ENCODE peak calls at places on chromosomes 2 and 18, in ten cellular contexts. Y is sigmoid colon, E is IMR-90, B is heart left ventricle, Q is HepG2, V is spleen, A is right lobe of liver, O is testis, T is ovary, I is gastrocnemius medialis. R is an unnamed sample.
A peak's percentile ranks its signal among the peaks of the same experiment; 100 is the strongest.

GRCh38 chr2:20806286-20806685 is 16.6 kb downstream of the LDAH start:
- DNase-seq in A (no peak), V (no peak), Y (no peak), E (no peak), B (no peak), O (no peak), I (no peak), Q (no peak), T (no peak), R (no peak)

GRCh38 chr18:63320690-63321265 is 1.2 kb upstream of the BCL2 start:
- DNase-seq in A (peak; percentile 65), B (peak; percentile 44), E (peak; percentile 32), V (peak; percentile 91), T (peak; percentile 76), Q (peak; percentile 15), O (peak; percentile 69), I (peak; percentile 32), Y (peak; percentile 81), R (peak; percentile 64)

GRCh38 chr2:27075219-27075871 is 3.1 kb upstream of the EMILIN1 start:
- DNase-seq in E (peak; percentile 26), Y (peak; percentile 83), V (peak; percentile 90), I (no peak), A (no peak), T (peak; percentile 68), Q (no peak), O (no peak), B (peak; percentile 65), R (peak; percentile 26)

GRCh38 chr18:13710460-13710859 is 15.9 kb downstream of the FAM210A start:
- DNase-seq in A (no peak), I (no peak), O (no peak), Q (no peak), T (no peak), Y (no peak), E (peak; percentile 22), V (no peak), B (no peak), R (no peak)

GRCh38 chr18:42296723-42297122 is 341.7 kb downstream of the PIK3C3 start:
- DNase-seq in Y (no peak), O (no peak), V (no peak), A (no peak), T (no peak), I (no peak), B (no peak), Q (no peak), E (no peak), R (no peak)

GRCh38 chr18:2515408-2515807 is 55.9 kb downstream of the METTL4 start:
- DNase-seq in B (no peak), O (no peak), A (no peak), V (no peak), I (no peak), Y (no peak), E (peak; percentile 93), T (no peak), Q (no peak), R (no peak)

GRCh38 chr2:183001948-183002347 is 36.3 kb downstream of the NCKAP1 start:
- DNase-seq in E (no peak), O (no peak), V (no peak), Q (no peak), B (no peak), T (no peak), Y (no peak), A (no peak), I (no peak), R (no peak)

GRCh38 chr2:223654384-223654915 is 52.3 kb upstream of the SCG2 start:
- DNase-seq in T (no peak), V (no peak), O (no peak), I (no peak), E (peak; percentile 77), A (no peak), B (no peak), Y (no peak), Q (no peak), R (no peak)

GRCh38 chr2:159249955-159250723 is 36.4 kb downstream of the WDSUB1 start:
- DNase-seq in I (peak; percentile 65), A (peak; percentile 58), E (peak; percentile 72), T (no peak), B (peak; percentile 55), O (peak; percentile 59), Q (no peak), V (no peak), Y (peak; percentile 80), R (peak; percentile 89)

GRCh38 chr18:22604986-22605421 is 187.3 kb upstream of the CTAGE1 start:
- DNase-seq in A (peak; percentile 61), V (no peak), I (no peak), B (no peak), O (no peak), E (no peak), Q (no peak), Y (no peak), T (no peak), R (no peak)

GRCh38 chr2:127737892-127738291 is 36.6 kb downstream of the SFT2D3 start:
- DNase-seq in I (no peak), V (no peak), B (no peak), T (no peak), O (no peak), E (peak; percentile 7), A (no peak), Q (no peak), Y (no peak), R (no peak)

GRCh38 chr18:52254367-52254766 is 85.6 kb upstream of the DCC start:
- DNase-seq in I (no peak), Q (no peak), B (no peak), E (no peak), V (no peak), A (no peak), O (no peak), T (no peak), Y (no peak), R (no peak)

GRCh38 chr2:216195565-216195978 is 86.4 kb downstream of the XRCC5 start:
- DNase-seq in A (no peak), T (no peak), V (no peak), E (peak; percentile 94), I (no peak), Y (no peak), Q (no peak), O (no peak), B (no peak), R (no peak)

GRCh38 chr2:168678153-168678853 is 124.1 kb upstream of the NOSTRIN start:
- DNase-seq in E (no peak), B (no peak), I (no peak), A (no peak), T (no peak), O (no peak), V (no peak), Y (no peak), Q (no peak), R (no peak)

GRCh38 chr2:136448435-136448834 is 316.9 kb upstream of the THSD7B start:
- DNase-seq in A (no peak), E (no peak), I (no peak), V (no peak), B (no peak), Y (no peak), T (no peak), Q (no peak), O (no peak), R (no peak)

GRCh38 chr2:187129866-187130265 is 280.9 kb upstream of the ZSWIM2 start:
- DNase-seq in Q (no peak), Y (no peak), I (no peak), B (no peak), O (no peak), A (no peak), E (no peak), V (no peak), T (no peak), R (no peak)

DNA sequence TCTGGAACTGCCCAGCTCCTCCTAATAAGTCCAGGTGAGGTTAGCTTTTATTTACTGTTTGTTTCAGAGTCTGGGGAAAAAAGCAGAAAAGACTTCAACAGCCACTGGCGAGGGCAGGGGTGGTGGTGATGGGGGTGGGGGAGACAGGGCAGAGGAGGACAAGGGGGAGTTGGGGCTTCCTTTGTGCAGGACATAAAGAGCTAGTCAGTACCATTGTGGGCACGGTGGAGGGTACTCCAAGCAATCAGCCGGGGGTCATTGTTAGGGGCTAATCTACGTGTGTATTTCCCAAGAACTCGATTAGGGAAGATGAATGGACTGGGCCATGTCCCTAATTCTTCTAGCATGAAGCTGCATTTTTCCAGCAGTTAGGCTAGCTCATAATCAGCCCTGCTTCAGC is 2.8 kb upstream of the RAX start:
- DNase-seq in B (no peak), E (no peak), V (no peak), Q (no peak), Y (no peak), I (no peak), T (no peak), O (no peak), A (no peak), R (no peak)
- H3K27me3 ChIP-seq in B (peaks cover 71% of the 10 kb centered on the region), E (peaks cover 90% of the 10 kb centered on the region), V (peaks cover 64% of the 10 kb centered on the region), Q (peaks cover 3% of the 10 kb centered on the region), Y (peaks cover 50% of the 10 kb centered on the region), I (peaks cover 66% of the 10 kb centered on the region), T (no peaks in the 10 kb centered on the region), O (no peaks in the 10 kb centered on the region), A (peaks cover 41% of the 10 kb centered on the region), R (peaks cover 44% of the 10 kb centered on the region)

GRCh38 chr2:61177727-61178549 is 15.9 kb downstream of the C2orf74 start:
- DNase-seq in V (peak; percentile 89), I (peak; percentile 16), B (peak; percentile 48), Y (no peak), T (peak; percentile 68), E (peak; percentile 10), O (peak; percentile 41), Q (peak; percentile 19), A (no peak), R (peak; percentile 17)
- TF ChIP-seq POLR2A in V (no peak), I (no peak), B (no peak), Y (no peak), T (no peak), E (no peak), O (no peak), Q (no peak), A (no peak), R (no peak)

GRCh38 chr2:71466301-71467179 is 13.2 kb downstream of the DYSF start:
- DNase-seq in A (peak; percentile 79), I (peak; percentile 65), E (no peak), Q (no peak), V (peak; percentile 86), T (no peak), O (no peak), Y (no peak), B (peak; percentile 78), R (peak; percentile 24)
- H3K27me3 ChIP-seq in A (no peaks in the 10 kb centered on the region), I (no peaks in the 10 kb centered on the region), E (peaks cover 69% of the 10 kb centered on the region), Q (peaks cover 8% of the 10 kb centered on the region), V (no peaks in the 10 kb centered on the region), T (no peaks in the 10 kb centered on the region), O (no peaks in the 10 kb centered on the region), Y (no peaks in the 10 kb centered on the region), B (no peaks in the 10 kb centered on the region), R (no peaks in the 10 kb centered on the region)

DNA sequence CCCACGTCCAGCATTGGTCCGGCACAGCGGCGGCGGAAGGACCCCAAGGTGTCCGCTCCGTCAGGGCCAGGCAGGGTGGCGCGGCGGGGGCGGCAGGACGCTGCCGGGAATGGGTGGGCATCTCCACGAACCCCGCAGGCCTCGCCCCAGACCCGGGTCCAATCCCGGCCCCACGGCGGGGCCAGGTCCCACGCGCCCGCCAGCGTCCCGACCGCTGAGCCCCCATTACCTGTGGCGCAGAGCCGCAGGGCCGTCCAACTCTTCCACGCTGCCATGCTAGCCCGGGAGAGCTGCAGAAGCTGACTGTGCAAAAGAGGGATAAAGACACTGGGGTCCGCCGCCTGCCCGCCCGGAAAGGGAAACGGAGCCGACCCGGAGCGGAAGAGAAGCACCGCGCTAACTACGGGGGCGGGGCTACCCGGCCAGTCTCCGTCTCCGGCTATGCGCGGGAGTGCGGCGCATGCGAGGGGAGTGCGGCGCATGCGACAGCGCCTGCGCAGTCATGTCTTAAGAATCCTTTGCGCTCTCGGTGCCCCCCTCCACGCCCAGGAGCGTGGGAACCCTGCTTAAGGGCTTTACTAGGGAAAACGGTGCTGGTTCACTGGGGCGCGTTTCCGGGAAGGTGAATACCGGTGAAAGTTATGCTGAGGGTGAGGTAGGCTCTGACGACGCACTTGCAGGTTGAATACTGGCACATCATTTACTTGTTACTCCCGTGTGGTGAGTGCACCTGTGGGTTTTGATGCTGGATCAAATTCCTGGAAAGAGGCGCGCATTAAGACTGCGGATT is at the start of gene TMX3:
- DNase-seq in Q (peak; percentile 89), I (peak; percentile 64), T (peak; percentile 89), B (peak; percentile 94), O (peak; percentile 92), Y (peak; percentile 93), A (peak; percentile 93), V (peak; percentile 98), E (peak; percentile 92), R (peak; percentile 91)
- TF ChIP-seq POLR2A in Q (peak; percentile 43), I (no peak), T (no peak), B (no peak), O (no peak), Y (peak; percentile 18), A (peak; percentile 44), V (no peak), E (no peak), R (peak; percentile 58)